ENCODE peak calls at places on chromosomes 11 and 22, in ten cellular contexts. J is CD8-positive, alpha-beta T cell; Q is uterus; F is CD4-positive, alpha-beta T cell; B is lung; M is stomach; K is WTC11; R is SK-N-SH; H is prostate gland; S is gastrocnemius medialis. Y is an unnamed sample.

GRCh38 chr11:14373941-14374646 is 15.1 kb upstream of the RRAS2 start:
- DNase-seq in J (no peak), Q (peak), F (no peak), B (no peak), M (peak), K (no peak), R (no peak), H (peak), S (peak), Y (no peak)

GRCh38 chr11:122649133-122649532 is 6.4 kb upstream of the UBASH3B start:
- DNase-seq in J (no peak), Q (no peak), F (no peak), B (no peak), M (no peak), K (no peak), R (no peak), H (no peak), S (no peak), Y (no peak)

GRCh38 chr22:31618057-31618456 is 44.0 kb downstream of the PISD start:
- DNase-seq in J (no peak), Q (no peak), F (no peak), B (no peak), M (no peak), K (no peak), R (no peak), H (no peak), S (no peak), Y (no peak)

GRCh38 chr11:92709329-92709728 is 260.1 kb upstream of the MTNR1B start:
- DNase-seq in J (no peak), Q (no peak), F (no peak), B (no peak), M (no peak), K (no peak), R (no peak), H (no peak), S (no peak), Y (no peak)

GRCh38 chr11:44880511-44880910 is 70.2 kb downstream of the TP53I11 start:
- DNase-seq in J (no peak), Q (no peak), F (no peak), B (no peak), M (no peak), K (no peak), R (no peak), H (no peak), S (no peak), Y (no peak)

GRCh38 chr11:75924966-75925784 is 110.2 kb downstream of the UVRAG start:
- DNase-seq in J (no peak), Q (no peak), F (no peak), B (no peak), M (no peak), K (no peak), R (no peak), H (peak), S (no peak), Y (no peak)

GRCh38 chr22:19555651-19556050 is 31.4 kb upstream of the CLDN5 start:
- DNase-seq in J (no peak), Q (no peak), F (no peak), B (no peak), M (no peak), K (no peak), R (no peak), H (no peak), S (no peak), Y (no peak)

GRCh38 chr22:38953577-38954413 is 3.6 kb upstream of the APOBEC3A start:
- DNase-seq in J (no peak), Q (no peak), F (peak), B (no peak), M (no peak), K (no peak), R (no peak), H (no peak), S (no peak), Y (no peak)

GRCh38 chr11:2085251-2086066 is 53.7 kb downstream of the IGF2 start:
- DNase-seq in J (no peak), Q (no peak), F (no peak), B (peak), M (peak), K (no peak), R (no peak), H (peak), S (no peak), Y (no peak)

GRCh38 chr11:125165664-125166346 is 1.3 kb downstream of the PKNOX2 start:
- DNase-seq in J (no peak), Q (no peak), F (no peak), B (no peak), M (no peak), K (no peak), R (no peak), H (no peak), S (no peak), Y (no peak)

GRCh38 chr11:125166347-125166841 is 1.8 kb downstream of the PKNOX2 start:
- DNase-seq in J (no peak), Q (peak), F (no peak), B (no peak), M (no peak), K (no peak), R (peak), H (no peak), S (peak), Y (no peak)

GRCh38 chr11:125167292-125167953 is 2.9 kb downstream of the PKNOX2 start:
- DNase-seq in J (no peak), Q (no peak), F (no peak), B (no peak), M (no peak), K (peak), R (no peak), H (no peak), S (no peak), Y (no peak)

GRCh38 chr11:125167954-125168821 is 3.6 kb downstream of the PKNOX2 start:
- DNase-seq in J (no peak), Q (no peak), F (no peak), B (no peak), M (peak), K (no peak), R (no peak), H (peak), S (no peak), Y (no peak)

GRCh38 chr11:125166903-125167291 is 2.3 kb downstream of the PKNOX2 start:
- DNase-seq in J (no peak), Q (no peak), F (no peak), B (no peak), M (no peak), K (no peak), R (no peak), H (no peak), S (no peak), Y (no peak)
- TF ChIP-seq CTCF in J (no peak), Q (no peak), F (no peak), B (no peak), M (no peak), K (no peak), R (no peak), H (no peak), S (no peak), Y (no peak)

GRCh38 chr11:114027941-114028340 is 31.6 kb upstream of the ZBTB16 start:
- DNase-seq in J (no peak), Q (no peak), F (no peak), B (no peak), M (no peak), K (no peak), R (no peak), H (no peak), S (no peak), Y (no peak)
- TF ChIP-seq CTCF in J (no peak), Q (no peak), F (no peak), B (no peak), M (no peak), K (no peak), R (peak), H (no peak), S (no peak), Y (no peak)

GRCh38 chr22:36544107-36544620 is 15.2 kb upstream of the EIF3D start:
- DNase-seq in J (no peak), Q (no peak), F (no peak), B (no peak), M (no peak), K (no peak), R (no peak), H (no peak), S (no peak), Y (no peak)
- TF ChIP-seq CTCF in J (no peak), Q (no peak), F (no peak), B (no peak), M (no peak), K (no peak), R (no peak), H (no peak), S (no peak), Y (no peak)

DNA sequence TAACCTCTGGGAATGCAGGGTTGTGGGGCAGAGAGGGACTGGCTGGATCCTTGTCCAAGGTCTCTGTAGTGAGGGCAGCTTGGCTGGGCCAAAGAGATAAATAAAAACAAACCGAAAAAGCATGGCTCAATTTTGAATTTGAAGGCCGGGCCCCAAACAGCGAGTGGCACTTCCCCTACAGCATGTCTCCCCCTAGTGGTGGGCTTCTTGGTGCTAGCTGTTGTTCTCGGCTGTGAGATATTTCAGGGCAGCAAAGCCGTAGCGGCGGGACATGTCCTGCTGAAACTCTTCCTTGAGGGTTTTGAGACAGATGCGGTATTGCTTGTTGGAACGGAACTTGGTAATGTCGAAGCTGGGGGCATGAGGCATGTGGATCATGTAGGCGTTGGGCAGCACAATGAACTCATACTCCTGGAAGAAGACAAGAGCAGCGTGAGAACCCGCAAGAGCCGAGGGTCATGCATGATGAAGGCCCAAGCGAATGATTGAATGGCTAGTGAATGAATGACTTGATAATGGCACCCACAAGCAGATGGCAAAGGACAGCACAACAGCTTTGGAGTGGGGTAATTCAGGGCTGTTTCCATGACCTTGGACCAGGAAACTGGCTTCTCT is 216.1 kb upstream of the SYN3 start:
- DNase-seq in J (no peak), Q (no peak), F (no peak), B (no peak), M (no peak), K (peak), R (no peak), H (no peak), S (no peak), Y (peak)
- TF ChIP-seq CTCF in J (no peak), Q (no peak), F (peak), B (no peak), M (no peak), K (peak), R (peak), H (no peak), S (no peak), Y (peak)

DNA sequence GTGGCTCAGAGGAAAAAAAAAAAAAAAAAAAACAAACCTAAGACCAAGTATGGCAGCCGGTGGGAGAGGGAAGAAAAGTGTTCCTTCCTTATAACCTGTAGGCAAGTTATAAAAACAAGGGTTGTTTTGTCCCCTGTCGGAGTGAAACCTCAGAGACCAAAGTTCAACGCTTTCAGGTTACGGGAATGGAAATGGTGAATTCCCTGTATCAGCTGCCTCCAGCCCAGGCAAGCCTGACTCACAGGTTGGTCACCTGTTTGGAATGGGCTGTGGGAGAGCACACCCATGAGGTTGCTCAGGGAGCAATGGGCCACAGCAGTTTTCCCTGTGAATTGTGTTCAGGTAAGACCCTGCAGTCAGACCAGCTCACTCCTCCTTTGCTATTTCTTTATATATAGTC is 138.9 kb downstream of the ETS1 start:
- DNase-seq in J (no peak), Q (no peak), F (no peak), B (no peak), M (peak), K (no peak), R (no peak), H (no peak), S (no peak), Y (no peak)
- TF ChIP-seq CTCF in J (no peak), Q (no peak), F (no peak), B (no peak), M (no peak), K (no peak), R (no peak), H (no peak), S (no peak), Y (no peak)

GRCh38 chr11:70378506-70379134 is 19.7 kb upstream of the CTTN start:
- DNase-seq in J (no peak), Q (no peak), F (no peak), B (no peak), M (no peak), K (no peak), R (no peak), H (peak), S (no peak), Y (no peak)
- TF ChIP-seq CTCF in J (no peak), Q (no peak), F (no peak), B (no peak), M (no peak), K (no peak), R (no peak), H (no peak), S (no peak), Y (no peak)

GRCh38 chr11:31687256-31687655 is 123.9 kb downstream of the PAX6 start:
- DNase-seq in J (no peak), Q (no peak), F (no peak), B (no peak), M (no peak), K (no peak), R (no peak), H (no peak), S (no peak), Y (no peak)
- TF ChIP-seq CTCF in J (no peak), Q (no peak), F (no peak), B (no peak), M (no peak), K (no peak), R (no peak), H (no peak), S (no peak), Y (no peak)

Y was measured in glutamatergic neuron.